ENCODE peak calls at places on chromosomes 6 and 20, in five cellular contexts. Q is heart left ventricle, U is HCT116, R is esophagus muscularis mucosa, Y is upper lobe of left lung. V is an unnamed sample. For H3K9me3, the result is how much of the 10 kb centered on the place peaks cover.

GRCh38 chr6:29834564-29835436 is 7.2 kb downstream of the HLA-G start:
- DNase-seq in R (no peak), U (no peak), Q (no peak), Y (no peak), V (no peak)

GRCh38 chr20:21338291-21338690 is 35.2 kb downstream of the XRN2 start:
- DNase-seq in R (no peak), U (no peak), Y (no peak), Q (no peak), V (no peak)

GRCh38 chr20:32582659-32583580 is 2.2 kb downstream of the NOL4L start:
- DNase-seq in Q (peak), R (no peak), Y (no peak), U (no peak), V (no peak)

GRCh38 chr20:10747019-10747418 is 73.2 kb upstream of the JAG1 start:
- DNase-seq in R (no peak), Y (no peak), U (no peak), Q (peak), V (no peak)

GRCh38 chr20:23666698-23667097 is 22.1 kb downstream of the CST4 start:
- DNase-seq in Q (peak), Y (no peak), U (no peak), R (peak), V (no peak)

GRCh38 chr6:144423167-144423566 is 138.0 kb downstream of the UTRN start:
- DNase-seq in Q (no peak), Y (no peak), U (no peak), R (no peak), V (no peak)

GRCh38 chr6:111591370-111591900 is 14.2 kb downstream of the TRAF3IP2 start:
- DNase-seq in U (peak), Y (peak), R (peak), Q (peak), V (peak)

GRCh38 chr6:89745728-89746127 is 73.9 kb downstream of the MDN1 start:
- DNase-seq in R (no peak), Q (no peak), Y (no peak), U (no peak), V (no peak)

GRCh38 chr6:33935439-33936080 is 131.8 kb upstream of the MLN start:
- DNase-seq in U (no peak), R (no peak), Q (no peak), Y (no peak), V (no peak)

GRCh38 chr6:156778615-156779205 is 1.5 kb downstream of the ARID1B start:
- DNase-seq in Y (peak), U (no peak), Q (peak), R (no peak), V (peak)

GRCh38 chr20:53163486-53163885 is 191.3 kb downstream of the TSHZ2 start:
- DNase-seq in Q (no peak), R (peak), Y (no peak), U (no peak), V (no peak)

GRCh38 chr6:128395596-128395995 is 124.8 kb downstream of the PTPRK start:
- DNase-seq in Y (no peak), Q (no peak), U (no peak), R (no peak), V (no peak)

GRCh38 chr20:4067600-4068261 is 52.4 kb upstream of the RNF24 start:
- DNase-seq in Y (no peak), R (no peak), U (no peak), Q (no peak), V (peak)

GRCh38 chr6:161374971-161375873 is 101.4 kb upstream of the AGPAT4 start:
- DNase-seq in U (no peak), Q (peak), R (no peak), Y (peak), V (peak)

GRCh38 chr6:135088818-135089809 is 34.5 kb upstream of the HBS1L start:
- DNase-seq in R (no peak), Y (no peak), Q (no peak), U (peak), V (no peak)

GRCh38 chr20:62953839-62954703 is 1.6 kb downstream of the SLC17A9 start:
- DNase-seq in U (no peak), Y (peak), Q (peak), R (no peak), V (peak)

GRCh38 chr6:166173292-166173951 is 5.8 kb upstream of the TBXT start:
- DNase-seq in Q (no peak), R (no peak), Y (peak), U (peak), V (no peak)

DNA sequence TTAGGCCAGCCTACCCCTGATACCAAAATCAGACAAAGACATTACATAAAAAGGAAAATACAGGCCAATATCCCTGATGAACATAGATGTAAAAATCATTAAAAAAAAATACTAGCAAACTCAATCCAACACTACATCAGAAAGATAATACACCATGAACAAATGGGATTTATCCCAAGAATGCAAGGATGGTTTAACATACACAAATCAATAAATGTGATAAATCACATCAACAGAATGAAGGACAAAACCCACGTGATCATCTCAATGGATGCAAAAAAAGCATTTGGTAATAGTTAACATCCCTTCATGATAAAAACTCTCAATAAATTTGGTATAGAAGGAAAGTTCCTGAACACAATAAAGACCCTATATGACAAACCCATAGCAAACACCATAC is 63.8 kb downstream of the SLC22A2 start:
- DNase-seq in R (no peak), Y (no peak), U (no peak), Q (no peak), V (no peak)
- H3K9me3 ChIP-seq in R (under half), Y (under half), U (under half), Q (under half), V (under half)

GRCh38 chr6:56953597-56954388 is 1.1 kb upstream of the BEND6 start:
- DNase-seq in U (no peak), Y (no peak), R (no peak), Q (no peak), V (no peak)

GRCh38 chr6:56954389-56955170 is at the start of gene BEND6:
- DNase-seq in Y (no peak), R (no peak), Q (no peak), U (no peak), V (peak)

GRCh38 chr6:56956481-56956880 is 1.6 kb downstream of the BEND6 start:
- DNase-seq in R (no peak), Y (no peak), Q (no peak), U (no peak), V (no peak)

GRCh38 chr6:56957856-56958255 is 2.9 kb downstream of the BEND6 start:
- DNase-seq in Q (no peak), Y (no peak), R (no peak), U (no peak), V (no peak)

DNA sequence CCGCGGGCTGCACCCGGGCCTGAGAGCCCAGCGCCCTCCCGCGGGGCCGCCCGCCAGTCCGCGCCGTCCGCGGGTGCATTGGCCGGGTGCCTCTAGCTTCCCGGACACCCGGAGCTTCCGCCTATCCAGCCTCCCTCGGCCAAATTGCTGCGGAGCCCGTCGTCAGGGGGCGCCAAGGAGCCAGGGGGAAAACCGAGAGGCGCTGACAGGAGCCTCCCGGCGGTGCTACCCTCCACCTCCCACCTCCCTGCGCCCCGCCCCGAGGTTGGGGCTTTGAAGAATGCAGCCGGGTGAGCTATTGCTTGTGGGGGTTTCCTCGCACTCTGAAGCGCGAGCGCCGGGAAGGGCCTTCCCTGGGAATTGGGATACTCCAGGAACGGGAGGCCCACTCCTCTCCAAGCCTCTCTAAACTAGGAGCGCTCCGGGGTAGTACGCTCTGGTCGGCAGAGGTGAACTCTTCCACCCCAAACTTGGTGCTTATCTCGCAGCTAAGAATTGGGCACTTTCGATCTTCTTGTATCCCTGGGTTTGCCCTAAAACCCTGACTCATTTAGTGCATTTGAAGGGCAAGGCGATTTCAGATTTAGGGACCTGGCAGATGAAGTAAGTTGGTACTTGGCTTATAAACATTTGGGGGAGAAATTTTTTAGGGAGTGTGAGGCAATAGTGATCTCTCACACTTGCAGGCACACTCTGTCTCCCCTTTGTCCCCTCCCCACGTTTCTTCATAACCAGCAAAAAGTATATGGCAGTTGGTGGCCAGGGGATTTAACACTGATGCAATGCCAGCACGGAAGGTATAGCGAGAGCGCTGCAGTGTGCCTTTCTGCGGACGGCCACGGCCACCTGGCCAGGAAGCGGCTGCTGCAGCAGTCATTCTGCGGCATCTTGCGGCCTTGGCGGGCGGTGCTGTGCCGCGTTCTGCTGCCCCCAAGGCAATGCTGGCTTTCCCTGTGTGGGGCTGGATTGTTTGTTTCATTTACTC is 556 bp downstream of the BEND6 start:
- DNase-seq in Q (peak), R (no peak), U (peak), Y (peak), V (peak)
- TF ChIP-seq POLR2A in Q (no peak), R (no peak), U (no peak), Y (no peak), V (no peak)

GRCh38 chr20:59643616-59644061 is 39.3 kb downstream of the PHACTR3 start:
- DNase-seq in R (peak), Q (no peak), U (no peak), Y (no peak), V (peak)
- H3K9me3 ChIP-seq in R (under half), Q (under half), U (under half), Y (under half), V (under half)

GRCh38 chr6:41720783-41721182 is 14.6 kb downstream of the TFEB start:
- DNase-seq in Q (no peak), R (no peak), U (no peak), Y (no peak), V (no peak)
- TF ChIP-seq POLR2A in Q (no peak), R (no peak), U (no peak), Y (no peak), V (no peak)

GRCh38 chr20:56271974-56272373 is 23.4 kb downstream of the MC3R start:
- DNase-seq in Q (no peak), Y (no peak), R (no peak), U (no peak), V (no peak)
- H3K9me3 ChIP-seq in Q (under half), Y (under half), R (under half), U (under half), V (under half)

GRCh38 chr6:163285689-163286088 is 128.8 kb upstream of the QKI start:
- DNase-seq in U (no peak), Y (no peak), Q (no peak), R (no peak), V (no peak)

GRCh38 chr6:163289445-163289844 is 125.1 kb upstream of the QKI start:
- DNase-seq in Y (no peak), Q (no peak), R (no peak), U (no peak), V (no peak)

GRCh38 chr6:163287626-163288025 is 126.9 kb upstream of the QKI start:
- DNase-seq in Y (no peak), U (no peak), R (no peak), Q (no peak), V (no peak)

GRCh38 chr6:163288915-163289314 is 125.6 kb upstream of the QKI start:
- DNase-seq in R (no peak), Q (peak), U (no peak), Y (no peak), V (no peak)

DNA sequence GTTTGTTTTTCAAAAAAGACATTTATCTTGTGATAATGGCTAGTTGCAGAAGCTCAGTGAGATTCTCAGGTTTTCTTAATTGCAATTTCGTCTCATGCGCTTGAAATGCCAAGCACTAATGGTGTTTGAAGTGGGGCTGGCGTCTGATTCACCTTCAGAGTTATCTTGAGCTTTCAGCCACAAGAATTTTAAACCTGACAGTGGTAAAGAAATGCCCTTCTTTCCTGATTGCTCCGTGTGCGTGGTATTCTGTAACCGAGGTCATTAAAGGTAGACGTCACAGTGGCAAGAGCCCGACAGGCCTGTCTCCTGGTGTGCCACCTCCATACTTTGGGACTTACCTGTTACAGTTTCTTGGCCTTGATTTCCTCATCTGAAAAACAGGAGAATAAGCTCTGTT is 126.5 kb upstream of the QKI start:
- DNase-seq in R (no peak), Q (no peak), Y (no peak), U (no peak), V (no peak)
- TF ChIP-seq POLR2A in R (no peak), Q (no peak), Y (no peak), U (no peak), V (no peak)

GRCh38 chr20:49288250-49288751 is 10.4 kb upstream of the ZNFX1 start:
- DNase-seq in R (no peak), Q (no peak), U (no peak), Y (no peak), V (no peak)
- H3K9me3 ChIP-seq in R (under half), Q (under half), U (under half), Y (under half), V (under half)

GRCh38 chr6:36841756-36842155 is 2.5 kb upstream of the CPNE5 start:
- DNase-seq in Q (no peak), Y (no peak), U (no peak), R (no peak), V (no peak)
- TF ChIP-seq POLR2A in Q (no peak), Y (no peak), U (no peak), R (no peak), V (no peak)

V was measured in sigmoid colon.